ENCODE peak calls at places on chromosomes 3 and 15, in nine cellular contexts. M is WERI-Rb-1; J is heart left ventricle; C is adrenal gland; R is AG04449; V is left cardiac atrium; A is GM12865; N is NB4; P is activated T-cell treated with anti-CD3 and anti-CD28 coated beads, Interleukin-2, amount 50 U/mL, for 24 hours. Q is an unnamed sample.
A peak's percentile ranks its signal among the peaks of the same experiment; 100 is the strongest.

GRCh38 chr3:37630441-37630840 is 231.2 kb upstream of the CTDSPL start:
- DNase-seq in M (no peak), J (no peak), C (no peak), R (no peak), V (no peak), A (no peak), N (no peak), P (no peak), Q (no peak)

GRCh38 chr3:187782008-187782407 is 36.7 kb upstream of the BCL6 start:
- DNase-seq in M (no peak), J (no peak), C (no peak), R (no peak), V (no peak), A (no peak), N (no peak), P (no peak), Q (no peak)

GRCh38 chr3:71984843-71985594 is 200.1 kb upstream of the PROK2 start:
- DNase-seq in M (no peak), J (no peak), C (no peak), R (no peak), V (no peak), A (peak; percentile 97), N (no peak), P (peak; percentile 44), Q (no peak)

GRCh38 chr3:139930201-139930600 is 4.8 kb upstream of the CLSTN2 start:
- DNase-seq in M (no peak), J (no peak), C (no peak), R (no peak), V (no peak), A (no peak), N (no peak), P (no peak), Q (no peak)

GRCh38 chr3:101725192-101725889 is 927 bp downstream of the CEP97 start:
- DNase-seq in M (peak; percentile 72), J (peak; percentile 18), C (no peak), R (no peak), V (peak; percentile 35), A (peak; percentile 42), N (peak; percentile 48), P (peak; percentile 63), Q (peak; percentile 19)

GRCh38 chr15:92719024-92719423 is 63.4 kb upstream of the FAM174B start:
- DNase-seq in M (no peak), J (no peak), C (no peak), R (no peak), V (no peak), A (no peak), N (no peak), P (no peak), Q (no peak)

GRCh38 chr3:49937081-49937480 is 2.9 kb upstream of the RBM6 start:
- DNase-seq in M (no peak), J (no peak), C (no peak), R (no peak), V (no peak), A (no peak), N (peak; percentile 41), P (no peak), Q (no peak)

GRCh38 chr3:49021213-49021812 is 608 bp upstream of the NDUFAF3 start:
- DNase-seq in M (peak; percentile 99), J (peak; percentile 100), C (peak; percentile 99), R (peak; percentile 65), V (peak; percentile 100), A (peak; percentile 99), N (peak; percentile 97), P (peak; percentile 98), Q (peak; percentile 97)

GRCh38 chr15:60643490-60644040 is 164.6 kb upstream of the ICE2 start:
- DNase-seq in M (peak; percentile 21), J (no peak), C (no peak), R (no peak), V (no peak), A (no peak), N (no peak), P (no peak), Q (no peak)

GRCh38 chr3:55896155-55896554 is 409.0 kb upstream of the WNT5A start:
- DNase-seq in M (no peak), J (no peak), C (no peak), R (no peak), V (no peak), A (no peak), N (no peak), P (no peak), Q (no peak)

GRCh38 chr3:115469649-115470048 is 153.7 kb upstream of the GAP43 start:
- DNase-seq in M (no peak), J (no peak), C (no peak), R (no peak), V (no peak), A (no peak), N (peak; percentile 1), P (no peak), Q (no peak)

GRCh38 chr15:68632101-68632500 is 53.3 kb downstream of the CORO2B start:
- DNase-seq in M (no peak), J (no peak), C (no peak), R (no peak), V (no peak), A (no peak), N (no peak), P (no peak), Q (no peak)

GRCh38 chr3:158313344-158313927 is 203.5 kb downstream of the RSRC1 start:
- DNase-seq in M (peak; percentile 9), J (no peak), C (no peak), R (no peak), V (no peak), A (peak; percentile 53), N (peak; percentile 51), P (no peak), Q (peak; percentile 55)

GRCh38 chr15:89230277-89230676 is 8.9 kb upstream of the RLBP1 start:
- DNase-seq in M (no peak), J (no peak), C (no peak), R (no peak), V (no peak), A (no peak), N (peak; percentile 45), P (no peak), Q (no peak)

GRCh38 chr15:50353251-50353998 is 1.6 kb downstream of the GABPB1 start:
- DNase-seq in M (no peak), J (no peak), C (no peak), R (peak; percentile 69), V (no peak), A (peak; percentile 45), N (peak; percentile 52), P (no peak), Q (peak; percentile 90)